ENCODE peak calls at places on chromosomes 12 and 14, in nine cellular contexts. I, V, C, O, R, H, X, Z and L are unnamed samples.

GRCh38 chr12:111569363-111570089 is 29.6 kb downstream of the ATXN2 start:
- DNase-seq in I (no peak), X (no peak), V (no peak), O (no peak), Z (no peak), C (no peak), R (no peak), H (no peak), L (peak)

GRCh38 chr12:5807090-5807414 is 138.0 kb downstream of the ANO2 start:
- DNase-seq in I (no peak), Z (no peak), C (no peak), O (no peak), R (peak), H (peak), X (no peak), V (no peak), L (no peak)

GRCh38 chr12:27220057-27220987 is 23.8 kb upstream of the STK38L start:
- DNase-seq in O (no peak), X (no peak), H (no peak), C (no peak), V (no peak), Z (no peak), R (no peak), I (no peak), L (no peak)

GRCh38 chr12:131912526-131913274 is 16.4 kb upstream of the PUS1 start:
- DNase-seq in V (peak), X (peak), O (no peak), H (peak), R (peak), I (no peak), Z (peak), C (no peak), L (no peak)

GRCh38 chr12:51779876-51780275 is 68.6 kb downstream of the FIGNL2 start:
- DNase-seq in X (no peak), H (no peak), I (no peak), O (no peak), C (no peak), V (no peak), R (no peak), Z (no peak), L (no peak)

GRCh38 chr14:105501504-105502291 is 10.7 kb downstream of the TEDC1 start:
- DNase-seq in Z (no peak), C (no peak), R (no peak), I (no peak), O (no peak), H (no peak), V (no peak), X (no peak), L (no peak)

GRCh38 chr14:97401714-97402113 is 604.5 kb downstream of the VRK1 start:
- DNase-seq in Z (no peak), R (no peak), H (no peak), V (no peak), C (no peak), X (no peak), O (no peak), I (no peak), L (no peak)

GRCh38 chr12:52351196-52352059 is 15.9 kb downstream of the KRT85 start:
- DNase-seq in H (no peak), I (no peak), X (peak), R (no peak), Z (no peak), O (no peak), C (peak), V (peak), L (no peak)

GRCh38 chr14:65594153-65594881 is 181.8 kb downstream of the FUT8 start:
- DNase-seq in R (no peak), I (no peak), C (no peak), Z (no peak), O (peak), H (no peak), X (no peak), V (peak), L (peak)

GRCh38 chr12:131536337-131536736 is 174.6 kb upstream of the SFSWAP start:
- DNase-seq in V (no peak), C (no peak), R (no peak), X (no peak), H (no peak), Z (no peak), O (no peak), I (no peak), L (no peak)

GRCh38 chr14:30607156-30607780 is 14.9 kb upstream of the SCFD1 start:
- DNase-seq in R (peak), V (no peak), C (no peak), O (no peak), H (no peak), Z (peak), I (no peak), X (no peak), L (no peak)

GRCh38 chr12:122875590-122876220 is 20.2 kb downstream of the VPS37B start:
- DNase-seq in O (no peak), I (no peak), C (no peak), R (no peak), X (no peak), H (no peak), Z (no peak), V (no peak), L (no peak)

GRCh38 chr12:12564911-12565310 is 2.2 kb upstream of the DUSP16 start:
- DNase-seq in O (no peak), H (no peak), R (no peak), V (no peak), I (no peak), X (no peak), C (no peak), Z (no peak), L (no peak)

GRCh38 chr12:70663838-70664237 is 26.6 kb upstream of the PTPRB start:
- DNase-seq in I (no peak), C (no peak), H (no peak), R (no peak), X (no peak), V (no peak), O (no peak), Z (no peak), L (no peak)